ENCODE peak calls at places on chromosome 16, in four cellular contexts. One of them, this sample, is unnamed.

GRCh38 chr16:86297391-86297790 is 212.9 kb upstream of the FOXF1 start:
- DNase-seq in suprapubic skin: peak; percentile 52
- DNase-seq in ovary: no peak
- DNase-seq in transverse colon: no peak
- DNase-seq in this sample: no peak

GRCh38 chr16:68640972-68641371 is 4.1 kb upstream of the CDH3 start:
- DNase-seq in suprapubic skin: no peak
- DNase-seq in ovary: no peak
- DNase-seq in transverse colon: no peak
- DNase-seq in this sample: no peak

GRCh38 chr16:52843386-52843785 is 209.3 kb downstream of the CHD9NB start:
- DNase-seq in suprapubic skin: no peak
- DNase-seq in ovary: no peak
- DNase-seq in transverse colon: no peak
- DNase-seq in this sample: no peak

GRCh38 chr16:57536306-57537193 is at the start of gene CCDC102A:
- DNase-seq in suprapubic skin: peak; percentile 80
- DNase-seq in ovary: peak; percentile 52
- DNase-seq in transverse colon: no peak
- DNase-seq in this sample: peak; percentile 38

GRCh38 chr16:57385083-57385482 is 12.8 kb downstream of the CX3CL1 start:
- DNase-seq in suprapubic skin: no peak
- DNase-seq in ovary: no peak
- DNase-seq in transverse colon: no peak
- DNase-seq in this sample: no peak

GRCh38 chr16:14232106-14232890 is 161.2 kb downstream of the MRTFB start:
- DNase-seq in suprapubic skin: no peak
- DNase-seq in ovary: no peak
- DNase-seq in transverse colon: no peak
- DNase-seq in this sample: no peak

GRCh38 chr16:52469775-52470174 is 77.2 kb downstream of the TOX3 start:
- DNase-seq in suprapubic skin: no peak
- DNase-seq in ovary: no peak
- DNase-seq in transverse colon: no peak
- DNase-seq in this sample: no peak

GRCh38 chr16:70428178-70428998 is 10.5 kb downstream of the ST3GAL2 start:
- DNase-seq in suprapubic skin: peak; percentile 83
- DNase-seq in ovary: peak; percentile 94
- DNase-seq in transverse colon: peak; percentile 92
- DNase-seq in this sample: peak; percentile 97

DNA sequence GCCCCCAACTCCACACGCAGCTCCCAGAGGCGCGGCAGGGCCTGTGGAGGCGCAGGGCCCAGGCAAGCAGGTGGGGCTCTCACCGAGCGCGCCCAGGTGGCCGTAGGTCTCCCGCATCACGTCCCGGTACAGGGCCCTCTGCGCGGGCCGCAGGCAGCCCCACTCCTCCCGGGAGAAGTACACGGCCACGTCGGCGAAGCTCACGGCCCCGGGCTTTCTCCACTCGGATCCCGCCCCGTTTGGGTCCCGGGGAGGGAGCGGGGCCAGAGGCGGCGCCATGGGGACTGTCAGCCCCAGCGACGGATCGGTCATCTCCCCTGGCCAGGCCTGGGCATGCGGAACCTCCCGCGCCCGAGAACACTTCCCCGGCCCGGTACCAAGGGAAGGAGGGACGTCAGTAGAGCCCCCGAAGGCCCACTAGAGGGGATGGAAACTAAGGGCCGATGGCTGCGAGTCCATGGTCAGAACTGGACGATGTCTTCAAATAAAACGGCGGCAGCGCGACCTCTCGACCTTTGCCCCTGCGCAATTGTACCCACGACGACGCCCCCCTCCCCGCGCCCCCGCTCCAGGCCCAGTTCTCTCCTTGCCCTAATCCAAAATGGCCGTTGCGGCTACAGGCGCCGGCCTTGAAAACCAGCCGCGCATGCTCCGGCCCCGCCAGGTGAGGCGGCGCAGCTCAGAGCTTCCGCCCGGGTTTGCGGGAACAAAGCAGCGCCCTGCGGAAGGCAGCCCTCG is at the start of gene ZNF747:
- DNase-seq in suprapubic skin: peak; percentile 96
- DNase-seq in ovary: peak; percentile 94
- DNase-seq in transverse colon: peak; percentile 94
- DNase-seq in this sample: peak; percentile 91
- TF ChIP-seq POLR2A in suprapubic skin: peak; percentile 67
- TF ChIP-seq POLR2A in ovary: peak; percentile 31
- TF ChIP-seq POLR2A in transverse colon: peak; percentile 42
- TF ChIP-seq POLR2A in this sample: no peak

DNA sequence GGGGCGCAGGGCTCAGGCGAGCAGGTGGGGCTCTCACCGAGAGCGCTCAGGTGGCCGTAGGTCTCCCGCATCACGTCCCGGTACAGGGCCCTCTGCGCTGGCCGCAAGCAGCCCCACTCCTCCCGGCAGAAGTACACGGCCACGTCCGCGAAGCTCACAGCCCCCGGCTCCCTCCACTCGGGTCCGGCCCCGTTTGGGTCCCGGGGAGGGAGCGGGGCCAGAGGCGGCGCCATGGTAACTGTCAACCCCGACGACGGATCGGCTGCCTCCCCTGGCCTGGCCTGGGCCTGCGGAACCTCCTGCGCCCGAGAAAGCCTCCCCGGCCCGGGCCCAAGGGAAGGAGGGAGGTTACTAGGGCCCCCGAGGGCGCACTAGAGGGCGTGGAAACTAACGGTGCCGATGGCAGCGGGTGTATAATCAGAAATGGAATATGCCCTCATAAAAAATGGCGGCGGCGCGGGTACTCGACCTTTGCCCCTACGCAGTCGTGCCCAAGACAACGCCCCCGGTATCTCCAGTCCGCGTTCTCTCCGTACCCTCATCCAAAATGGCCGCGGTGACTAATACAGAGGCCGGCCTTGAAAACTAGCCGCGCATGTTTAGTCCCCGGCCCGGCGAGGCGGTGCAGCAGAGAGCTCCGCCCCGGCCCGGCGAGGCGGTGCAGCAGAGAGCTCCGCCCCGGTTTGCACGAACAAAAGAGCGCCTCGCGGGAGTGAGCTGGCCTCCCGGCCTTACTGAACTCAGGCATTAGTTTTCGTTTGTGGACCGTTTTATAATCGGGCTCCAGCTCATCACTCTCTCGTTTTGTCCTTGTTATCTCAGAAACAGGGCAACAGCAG is at the start of gene ZNF764:
- DNase-seq in suprapubic skin: peak; percentile 99
- DNase-seq in ovary: peak; percentile 99
- DNase-seq in transverse colon: peak; percentile 99
- DNase-seq in this sample: peak; percentile 99
- TF ChIP-seq POLR2A in suprapubic skin: no peak
- TF ChIP-seq POLR2A in ovary: peak; percentile 32
- TF ChIP-seq POLR2A in transverse colon: peak; percentile 67
- TF ChIP-seq POLR2A in this sample: peak; percentile 58

GRCh38 chr16:84650062-84650991 is 2.0 kb downstream of the KLHL36 start:
- DNase-seq in suprapubic skin: no peak
- DNase-seq in ovary: no peak
- DNase-seq in transverse colon: no peak
- DNase-seq in this sample: no peak

GRCh38 chr16:84649511-84649861 is 1.2 kb downstream of the KLHL36 start:
- DNase-seq in suprapubic skin: no peak
- DNase-seq in ovary: no peak
- DNase-seq in transverse colon: no peak
- DNase-seq in this sample: no peak

GRCh38 chr16:84643677-84644076 is 4.6 kb upstream of the KLHL36 start:
- DNase-seq in suprapubic skin: no peak
- DNase-seq in ovary: no peak
- DNase-seq in transverse colon: no peak
- DNase-seq in this sample: no peak

GRCh38 chr16:84648595-84649510 is 542 bp downstream of the KLHL36 start:
- DNase-seq in suprapubic skin: no peak
- DNase-seq in ovary: peak; percentile 69
- DNase-seq in transverse colon: peak; percentile 73
- DNase-seq in this sample: peak; percentile 53

GRCh38 chr16:84647830-84648594 is at the start of gene KLHL36:
- DNase-seq in suprapubic skin: no peak
- DNase-seq in ovary: peak; percentile 62
- DNase-seq in transverse colon: peak; percentile 63
- DNase-seq in this sample: peak; percentile 73
- TF ChIP-seq POLR2A in suprapubic skin: peak; percentile 37
- TF ChIP-seq POLR2A in ovary: no peak
- TF ChIP-seq POLR2A in transverse colon: no peak
- TF ChIP-seq POLR2A in this sample: no peak

GRCh38 chr16:84143081-84143480 is 1.9 kb downstream of the HSDL1 start:
- DNase-seq in suprapubic skin: no peak
- DNase-seq in ovary: no peak
- DNase-seq in transverse colon: no peak
- DNase-seq in this sample: no peak

GRCh38 chr16:84144301-84144858 is 597 bp downstream of the HSDL1 start:
- DNase-seq in suprapubic skin: no peak
- DNase-seq in ovary: no peak
- DNase-seq in transverse colon: peak; percentile 33
- DNase-seq in this sample: peak; percentile 53

GRCh38 chr16:84141143-84141670 is 3.8 kb downstream of the HSDL1 start:
- DNase-seq in suprapubic skin: no peak
- DNase-seq in ovary: no peak
- DNase-seq in transverse colon: no peak
- DNase-seq in this sample: peak; percentile 36

GRCh38 chr16:84143784-84144199 is 1.2 kb downstream of the HSDL1 start:
- DNase-seq in suprapubic skin: no peak
- DNase-seq in ovary: no peak
- DNase-seq in transverse colon: no peak
- DNase-seq in this sample: peak; percentile 26

GRCh38 chr16:84144859-84145639 is at the start of the genes DNAAF1 and HSDL1:
- DNase-seq in suprapubic skin: peak; percentile 92
- DNase-seq in ovary: peak; percentile 93
- DNase-seq in transverse colon: peak; percentile 94
- DNase-seq in this sample: peak; percentile 97
- TF ChIP-seq POLR2A in suprapubic skin: no peak
- TF ChIP-seq POLR2A in ovary: peak; percentile 23
- TF ChIP-seq POLR2A in transverse colon: no peak
- TF ChIP-seq POLR2A in this sample: peak; percentile 21

GRCh38 chr16:27432600-27432957 is 30.6 kb downstream of the IL21R start:
- DNase-seq in suprapubic skin: peak; percentile 3
- DNase-seq in ovary: no peak
- DNase-seq in transverse colon: no peak
- DNase-seq in this sample: no peak
- TF ChIP-seq POLR2A in suprapubic skin: no peak
- TF ChIP-seq POLR2A in ovary: no peak
- TF ChIP-seq POLR2A in transverse colon: no peak
- TF ChIP-seq POLR2A in this sample: no peak

GRCh38 chr16:88781140-88782077 is 3.6 kb downstream of the PIEZO1 start:
- DNase-seq in suprapubic skin: no peak
- DNase-seq in ovary: no peak
- DNase-seq in transverse colon: peak; percentile 73
- DNase-seq in this sample: peak; percentile 82
- TF ChIP-seq POLR2A in suprapubic skin: no peak
- TF ChIP-seq POLR2A in ovary: no peak
- TF ChIP-seq POLR2A in transverse colon: no peak
- TF ChIP-seq POLR2A in this sample: no peak